ENCODE peak calls at places on chromosomes 5 and 9, in eight cellular contexts. T is fibroblast of the conjunctiva; K is stimulated activated CD4-positive, alpha-beta T cell treated with anti-CD3 and anti-CD28 coated beads, Interleukin-12 subunit alpha, Interleukin-12 subunit beta, amount 100 ng/mL, for 4 hours; R is effector CD4-positive, alpha-beta T cell; H is NB4; S is H7; Q is thyroid gland; Y is pancreas. E is an unnamed sample.

GRCh38 chr9:79257671-79258410 is 313.9 kb upstream of the TLE4 start:
- DNase-seq in K (no peak), Y (no peak), S (no peak), Q (no peak), H (peak), T (no peak), R (no peak), E (no peak)

GRCh38 chr5:176890455-176891330 is 8.5 kb downstream of the HK3 start:
- DNase-seq in Y (no peak), S (peak), R (no peak), H (no peak), Q (no peak), K (no peak), T (no peak), E (no peak)

GRCh38 chr5:42756630-42757601 is at the start of gene CCDC152:
- DNase-seq in H (no peak), R (peak), T (peak), Y (peak), K (peak), Q (no peak), S (peak), E (peak)

GRCh38 chr9:26175264-26175663 is 497.0 kb upstream of the TUSC1 start:
- DNase-seq in H (no peak), K (no peak), T (no peak), Y (no peak), S (no peak), R (no peak), Q (no peak), E (no peak)

GRCh38 chr9:133476036-133476435 is 2.9 kb downstream of the SLC2A6 start:
- DNase-seq in R (no peak), S (no peak), Y (no peak), K (no peak), H (no peak), Q (no peak), T (no peak), E (no peak)

GRCh38 chr5:148972958-148973357 is 89.9 kb downstream of the SH3TC2 start:
- DNase-seq in H (no peak), R (no peak), S (no peak), T (peak), Y (no peak), Q (no peak), K (no peak), E (no peak)

GRCh38 chr9:91246842-91247241 is 114.9 kb downstream of the AUH start:
- DNase-seq in H (no peak), Q (no peak), S (no peak), T (no peak), K (no peak), Y (no peak), R (no peak), E (no peak)

GRCh38 chr9:110758201-110758600 is 89.6 kb downstream of the MUSK start:
- DNase-seq in R (no peak), T (no peak), H (no peak), Y (no peak), Q (no peak), K (no peak), S (no peak), E (no peak)

GRCh38 chr5:91225848-91226686 is 157.1 kb downstream of the ARRDC3 start:
- DNase-seq in T (no peak), Q (peak), R (peak), Y (peak), S (peak), K (peak), H (no peak), E (peak)

GRCh38 chr9:84754896-84755295 is 85.4 kb downstream of the NTRK2 start:
- DNase-seq in T (no peak), Q (no peak), R (no peak), S (no peak), K (no peak), H (no peak), Y (no peak), E (no peak)

GRCh38 chr5:65954200-65954599 is 27.8 kb downstream of the ERBIN start:
- DNase-seq in T (no peak), R (no peak), K (no peak), Q (no peak), S (no peak), H (no peak), Y (no peak), E (no peak)

GRCh38 chr5:62206150-62206829 is 99.7 kb upstream of the KIF2A start:
- DNase-seq in Y (no peak), H (peak), S (peak), K (no peak), Q (peak), T (no peak), R (no peak), E (no peak)

GRCh38 chr5:953535-954449 is 54.8 kb upstream of the NKD2 start:
- DNase-seq in Q (no peak), Y (no peak), K (no peak), H (no peak), R (no peak), S (no peak), T (no peak), E (no peak)

GRCh38 chr5:157761690-157762611 is 18.4 kb downstream of the LSM11 start:
- DNase-seq in R (no peak), S (peak), T (peak), Q (no peak), K (no peak), Y (peak), H (peak), E (no peak)

GRCh38 chr9:92657296-92658094 is 12.4 kb downstream of the IPPK start:
- DNase-seq in Y (no peak), T (no peak), H (peak), Q (no peak), R (no peak), S (peak), K (no peak), E (no peak)

GRCh38 chr9:109118802-109119438 is 827 bp downstream of the TMEM245 start:
- DNase-seq in K (no peak), Q (no peak), R (no peak), S (peak), Y (no peak), T (no peak), H (peak), E (no peak)

GRCh38 chr9:83477571-83477970 is 60.6 kb downstream of the FRMD3 start:
- DNase-seq in Y (no peak), H (no peak), K (no peak), R (no peak), T (no peak), S (no peak), Q (no peak), E (no peak)

GRCh38 chr9:4591123-4591500 is 71.0 kb upstream of the PLPP6 start:
- DNase-seq in R (no peak), T (no peak), S (no peak), Y (no peak), H (no peak), Q (no peak), K (no peak), E (no peak)

GRCh38 chr5:160369990-160370712 is at the start of gene C1QTNF2:
- DNase-seq in R (no peak), Q (peak), S (peak), Y (peak), H (peak), K (no peak), T (peak), E (no peak)